ENCODE peak calls at places on chromosomes 3 and 15, in eight cellular contexts. E is endothelial cell of umbilical vein, B is erythroblast, J is heart left ventricle, H is IMR-90, Q is upper lobe of left lung, Y is GM12891, L is uterus. V is an unnamed sample.

GRCh38 chr15:58306591-58307312 is 125.0 kb upstream of the LIPC start:
- DNase-seq in E (no peak), B (no peak), J (no peak), H (no peak), Q (no peak), Y (no peak), L (no peak), V (no peak)

GRCh38 chr3:58563386-58564035 is 13.7 kb downstream of the FAM107A start:
- DNase-seq in E (no peak), B (no peak), J (no peak), H (no peak), Q (no peak), Y (no peak), L (no peak), V (peak; percentile 64)

GRCh38 chr15:68583321-68583720 is 4.5 kb downstream of the CORO2B start:
- DNase-seq in E (no peak), B (no peak), J (no peak), H (no peak), Q (peak; percentile 8), Y (no peak), L (no peak), V (no peak)

GRCh38 chr15:66939451-66940023 is 125.9 kb upstream of the SMAD3 start:
- DNase-seq in E (no peak), B (no peak), J (no peak), H (no peak), Q (no peak), Y (no peak), L (no peak), V (no peak)

GRCh38 chr3:197466586-197467399 is 89.0 kb downstream of the BDH1 start:
- DNase-seq in E (peak; percentile 69), B (no peak), J (no peak), H (peak; percentile 72), Q (no peak), Y (no peak), L (no peak), V (peak; percentile 65)

GRCh38 chr3:99846472-99846871 is 28.8 kb downstream of the CMSS1 start:
- DNase-seq in E (peak; percentile 49), B (peak; percentile 7), J (no peak), H (peak; percentile 47), Q (no peak), Y (no peak), L (no peak), V (no peak)

GRCh38 chr15:79028411-79028964 is 62.1 kb downstream of the RASGRF1 start:
- DNase-seq in E (peak; percentile 31), B (peak; percentile 67), J (no peak), H (peak; percentile 20), Q (no peak), Y (peak; percentile 59), L (no peak), V (peak; percentile 16)

GRCh38 chr3:13884851-13885703 is 5.2 kb upstream of the WNT7A start:
- DNase-seq in E (no peak), B (peak; percentile 64), J (no peak), H (no peak), Q (no peak), Y (peak; percentile 47), L (no peak), V (peak; percentile 76)

GRCh38 chr15:85689729-85690128 is 105.0 kb downstream of the KLHL25 start:
- DNase-seq in E (peak; percentile 85), B (peak; percentile 46), J (no peak), H (peak; percentile 72), Q (peak; percentile 44), Y (no peak), L (peak; percentile 41), V (no peak)

GRCh38 chr15:78841307-78841706 is 30.0 kb upstream of the ADAMTS7 start:
- DNase-seq in E (no peak), B (no peak), J (no peak), H (no peak), Q (no peak), Y (no peak), L (no peak), V (no peak)

GRCh38 chr3:42957573-42957972 is 21.5 kb upstream of the GASK1A start:
- DNase-seq in E (no peak), B (no peak), J (no peak), H (no peak), Q (no peak), Y (no peak), L (no peak), V (no peak)

GRCh38 chr3:129070086-129070875 is 9.7 kb downstream of the GP9 start:
- DNase-seq in E (peak; percentile 77), B (no peak), J (no peak), H (no peak), Q (no peak), Y (no peak), L (no peak), V (no peak)

GRCh38 chr3:113736548-113737089 is 9.4 kb downstream of the NAA50 start:
- DNase-seq in E (peak; percentile 79), B (peak; percentile 85), J (no peak), H (peak; percentile 73), Q (no peak), Y (no peak), L (no peak), V (no peak)

GRCh38 chr3:42780892-42781700 is 8.0 kb upstream of the CCDC13 start:
- DNase-seq in E (peak; percentile 78), B (peak; percentile 92), J (no peak), H (peak; percentile 80), Q (no peak), Y (no peak), L (peak; percentile 63), V (peak; percentile 50)

GRCh38 chr3:40532252-40532651 is 7.5 kb downstream of the ZNF621 start:
- DNase-seq in E (no peak), B (no peak), J (no peak), H (no peak), Q (no peak), Y (no peak), L (no peak), V (no peak)

GRCh38 chr3:46138571-46138970 is 69.5 kb downstream of the CCR1 start:
- DNase-seq in E (no peak), B (no peak), J (no peak), H (no peak), Q (no peak), Y (no peak), L (no peak), V (no peak)

GRCh38 chr15:70826634-70827033 is 27.3 kb downstream of the LARP6 start:
- DNase-seq in E (peak; percentile 36), B (peak; percentile 43), J (peak; percentile 60), H (peak; percentile 74), Q (no peak), Y (no peak), L (peak; percentile 41), V (peak; percentile 53)

GRCh38 chr3:93973160-93974126 is at the start of gene PROS1:
- DNase-seq in E (peak; percentile 81), B (peak; percentile 90), J (peak; percentile 93), H (peak; percentile 68), Q (peak; percentile 95), Y (peak; percentile 29), L (peak; percentile 88), V (peak; percentile 42)
- TF ChIP-seq POLR2A in E (peak; percentile 65), B (peak; percentile 94), J (peak; percentile 72), H (no peak), Q (peak; percentile 78), Y (no peak), L (peak; percentile 54), V (peak; percentile 58)

DNA sequence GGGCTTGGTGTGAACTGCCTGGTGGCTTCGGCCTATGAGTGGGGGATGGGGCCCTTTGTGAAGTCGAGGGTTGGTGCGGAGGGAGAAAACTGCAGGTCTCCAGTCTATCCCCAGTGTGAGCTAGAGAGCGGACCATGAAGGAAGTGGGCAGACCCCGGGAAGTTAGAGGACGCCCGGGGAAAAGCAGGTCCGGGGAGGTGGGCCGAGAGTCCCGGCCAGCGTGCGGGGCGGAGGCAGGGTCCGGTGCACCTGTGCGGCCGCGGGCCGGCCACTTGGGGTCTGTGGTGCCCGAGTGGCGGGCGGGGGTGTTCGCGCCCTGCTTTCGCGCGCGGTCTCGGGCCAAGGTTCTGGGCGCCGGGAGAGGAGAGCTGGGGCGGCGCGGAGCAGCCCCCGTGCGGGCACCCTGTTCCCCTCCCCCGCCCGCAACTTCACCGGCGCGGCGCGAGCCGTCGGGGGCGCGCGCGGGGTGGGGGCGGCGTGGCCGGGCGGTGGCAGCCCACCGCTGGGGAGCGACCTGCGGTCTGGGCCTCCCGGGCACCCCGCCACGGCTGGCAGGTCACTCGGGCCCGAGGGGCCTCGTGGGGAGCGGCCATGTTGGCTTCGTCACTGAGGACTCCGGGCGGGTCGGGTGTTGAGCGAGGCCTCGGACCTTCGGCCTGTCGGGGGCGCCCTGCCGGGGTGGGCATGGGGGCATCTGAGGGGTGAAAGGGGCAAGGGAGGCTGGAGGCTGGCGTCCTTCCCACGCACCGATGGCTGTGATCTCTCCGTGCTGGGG is 4.8 kb downstream of the UBE2E1 start:
- DNase-seq in E (peak; percentile 36), B (peak; percentile 75), J (peak; percentile 71), H (no peak), Q (peak; percentile 90), Y (peak; percentile 41), L (peak; percentile 39), V (peak; percentile 24)
- TF ChIP-seq POLR2A in E (no peak), B (peak; percentile 43), J (no peak), H (no peak), Q (peak; percentile 15), Y (no peak), L (no peak), V (no peak)

GRCh38 chr15:48868018-48868417 is 9.9 kb upstream of the EID1 start:
- DNase-seq in E (no peak), B (no peak), J (no peak), H (no peak), Q (no peak), Y (no peak), L (no peak), V (no peak)

GRCh38 chr15:48868549-48868948 is 9.4 kb upstream of the EID1 start:
- DNase-seq in E (peak; percentile 35), B (no peak), J (no peak), H (peak; percentile 87), Q (no peak), Y (no peak), L (no peak), V (no peak)

GRCh38 chr15:48872632-48873031 is 5.3 kb upstream of the EID1 start:
- DNase-seq in E (no peak), B (no peak), J (no peak), H (no peak), Q (no peak), Y (no peak), L (no peak), V (no peak)

GRCh38 chr15:48871536-48871935 is 6.4 kb upstream of the EID1 start:
- DNase-seq in E (no peak), B (no peak), J (no peak), H (peak; percentile 20), Q (no peak), Y (no peak), L (no peak), V (no peak)

DNA sequence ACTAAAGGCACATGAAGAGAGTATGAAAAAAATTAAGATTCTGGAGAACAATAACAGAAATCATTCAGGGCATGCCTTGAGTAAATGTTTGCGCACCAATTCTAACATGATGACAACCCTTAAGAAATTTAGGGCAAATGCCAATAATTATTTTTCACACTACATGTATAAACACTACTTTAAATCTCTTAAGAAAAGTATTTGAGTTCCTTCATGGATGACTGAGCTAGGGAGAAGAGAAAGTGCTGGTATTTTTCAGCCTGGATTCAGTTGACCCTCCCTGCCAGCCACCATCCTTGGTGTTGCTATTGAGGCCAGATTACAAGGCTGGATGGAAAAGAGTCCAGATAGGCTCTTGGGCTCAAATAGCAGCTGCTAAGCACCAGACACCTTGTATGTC is 8.0 kb upstream of the EID1 start:
- DNase-seq in E (no peak), B (no peak), J (no peak), H (no peak), Q (no peak), Y (no peak), L (no peak), V (no peak)
- TF ChIP-seq POLR2A in E (no peak), B (no peak), J (no peak), H (no peak), Q (no peak), Y (no peak), L (no peak), V (no peak)

GRCh38 chr3:192155194-192155593 is 572.1 kb downstream of the FGF12 start:
- DNase-seq in E (no peak), B (no peak), J (no peak), H (no peak), Q (no peak), Y (no peak), L (no peak), V (no peak)
- TF ChIP-seq POLR2A in E (no peak), B (no peak), J (no peak), H (no peak), Q (no peak), Y (no peak), L (no peak), V (no peak)